ENCODE peak calls at places on chromosomes 5 and 9, in seven cellular contexts. K is HCT116, S is transverse colon, U is suprapubic skin, C is tibial nerve, Y is GM12878, V is uterus. L is an unnamed sample.

GRCh38 chr9:135914921-135915320 is 7.6 kb upstream of the CAMSAP1 start:
- DNase-seq in C (no peak), U (peak; percentile 26), K (no peak), V (no peak), Y (no peak), S (no peak), L (no peak)

GRCh38 chr9:120928015-120928719 is 1.6 kb upstream of the TRAF1 start:
- DNase-seq in C (peak; percentile 39), V (peak; percentile 59), U (no peak), Y (no peak), K (no peak), S (peak; percentile 67), L (no peak)

GRCh38 chr5:174204914-174205313 is 159.4 kb downstream of the NSG2 start:
- DNase-seq in C (no peak), K (no peak), U (no peak), S (no peak), V (no peak), Y (no peak), L (no peak)

GRCh38 chr5:87916320-87916719 is 352.3 kb downstream of the TMEM161B start:
- DNase-seq in V (no peak), U (no peak), C (no peak), Y (no peak), K (no peak), S (no peak), L (no peak)

GRCh38 chr5:103498800-103499199 is 63.8 kb downstream of the NUDT12 start:
- DNase-seq in C (no peak), S (no peak), Y (no peak), K (no peak), V (no peak), U (no peak), L (no peak)

GRCh38 chr5:43152946-43153345 is 32.2 kb downstream of the ZNF131 start:
- DNase-seq in S (no peak), K (no peak), C (no peak), V (no peak), Y (no peak), U (no peak), L (no peak)

GRCh38 chr9:122112238-122112637 is 19.1 kb upstream of the TTLL11 start:
- DNase-seq in U (no peak), K (no peak), C (no peak), Y (no peak), S (no peak), V (no peak), L (no peak)

GRCh38 chr9:104856413-104856941 is 71.5 kb downstream of the ABCA1 start:
- DNase-seq in C (no peak), S (no peak), V (no peak), K (no peak), U (no peak), Y (no peak), L (no peak)

GRCh38 chr9:33439731-33440130 is 7.7 kb downstream of the AQP3 start:
- DNase-seq in S (no peak), C (no peak), U (no peak), K (no peak), V (no peak), Y (no peak), L (no peak)

GRCh38 chr5:14153932-14154646 is 10.9 kb downstream of the TRIO start:
- DNase-seq in Y (no peak), V (peak; percentile 79), S (peak; percentile 78), K (no peak), C (peak; percentile 57), U (peak; percentile 75), L (peak; percentile 69)

GRCh38 chr9:4196886-4197285 is 103.0 kb downstream of the GLIS3 start:
- DNase-seq in U (no peak), S (no peak), K (no peak), C (no peak), V (no peak), Y (no peak), L (no peak)

GRCh38 chr5:33781286-33781685 is 110.5 kb downstream of the ADAMTS12 start:
- DNase-seq in Y (no peak), S (no peak), V (no peak), K (no peak), C (peak; percentile 9), U (no peak), L (no peak)

GRCh38 chr5:82639393-82640144 is 361.4 kb upstream of the RPS23 start:
- DNase-seq in K (no peak), Y (no peak), U (no peak), S (no peak), V (no peak), C (no peak), L (no peak)
- H3K27ac ChIP-seq in K (no peak overlapping the region), Y (no peak overlapping the region), U (no peak overlapping the region), S (no peak overlapping the region), V (no peak overlapping the region), C (no peak overlapping the region), L (no peak overlapping the region)

GRCh38 chr5:114101153-114101552 is 260.7 kb upstream of the KCNN2 start:
- DNase-seq in C (no peak), V (no peak), S (no peak), K (peak; percentile 26), U (no peak), Y (no peak), L (no peak)
- TF ChIP-seq CTCF in C (no peak), V (peak; percentile 20), S (peak; percentile 32), K (peak; percentile 44), U (no peak), Y (peak; percentile 54), L (no peak)

GRCh38 chr5:89847743-89848142 is 561.8 kb downstream of the CETN3 start:
- DNase-seq in S (no peak), U (no peak), K (no peak), V (no peak), Y (no peak), C (no peak), L (no peak)

GRCh38 chr5:89849819-89850515 is 559.6 kb downstream of the CETN3 start:
- DNase-seq in U (no peak), V (no peak), S (no peak), Y (no peak), C (no peak), K (no peak), L (no peak)

GRCh38 chr5:89850516-89850865 is 559.1 kb downstream of the CETN3 start:
- DNase-seq in K (no peak), S (no peak), V (no peak), Y (no peak), U (no peak), C (no peak), L (no peak)

GRCh38 chr5:89844548-89844947 is 565.0 kb downstream of the CETN3 start:
- DNase-seq in K (no peak), Y (no peak), V (no peak), C (no peak), S (no peak), U (no peak), L (no peak)
- TF ChIP-seq POLR2A in K (no peak), Y (no peak), V (no peak), C (no peak), S (no peak), U (no peak), L (no peak)

DNA sequence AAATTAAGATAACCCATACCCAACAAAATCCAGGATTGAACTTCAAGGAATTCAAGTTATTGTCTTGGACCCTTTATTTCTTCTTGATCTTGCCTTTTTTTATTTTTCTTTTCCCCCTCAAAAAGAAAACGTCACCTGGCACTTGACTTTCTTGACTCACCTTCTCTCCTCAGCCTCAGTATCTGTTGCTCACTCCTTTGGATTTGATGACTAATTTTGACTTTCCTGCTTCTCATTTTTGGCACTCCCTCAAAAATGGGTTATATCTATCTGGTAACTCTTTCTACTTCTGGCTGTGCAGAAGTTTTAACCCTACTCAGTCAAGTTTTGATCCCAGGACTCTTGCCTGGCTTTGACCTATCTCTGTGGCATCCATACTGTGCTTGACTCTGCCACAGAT is 66.6 kb upstream of the SPATA31D4 start:
- DNase-seq in K (no peak), S (no peak), V (no peak), C (no peak), U (no peak), Y (no peak), L (no peak)
- H3K27ac ChIP-seq in K (no peak overlapping the region), S (no peak overlapping the region), V (no peak overlapping the region), C (no peak overlapping the region), U (no peak overlapping the region), Y (no peak overlapping the region), L (no peak overlapping the region)

DNA sequence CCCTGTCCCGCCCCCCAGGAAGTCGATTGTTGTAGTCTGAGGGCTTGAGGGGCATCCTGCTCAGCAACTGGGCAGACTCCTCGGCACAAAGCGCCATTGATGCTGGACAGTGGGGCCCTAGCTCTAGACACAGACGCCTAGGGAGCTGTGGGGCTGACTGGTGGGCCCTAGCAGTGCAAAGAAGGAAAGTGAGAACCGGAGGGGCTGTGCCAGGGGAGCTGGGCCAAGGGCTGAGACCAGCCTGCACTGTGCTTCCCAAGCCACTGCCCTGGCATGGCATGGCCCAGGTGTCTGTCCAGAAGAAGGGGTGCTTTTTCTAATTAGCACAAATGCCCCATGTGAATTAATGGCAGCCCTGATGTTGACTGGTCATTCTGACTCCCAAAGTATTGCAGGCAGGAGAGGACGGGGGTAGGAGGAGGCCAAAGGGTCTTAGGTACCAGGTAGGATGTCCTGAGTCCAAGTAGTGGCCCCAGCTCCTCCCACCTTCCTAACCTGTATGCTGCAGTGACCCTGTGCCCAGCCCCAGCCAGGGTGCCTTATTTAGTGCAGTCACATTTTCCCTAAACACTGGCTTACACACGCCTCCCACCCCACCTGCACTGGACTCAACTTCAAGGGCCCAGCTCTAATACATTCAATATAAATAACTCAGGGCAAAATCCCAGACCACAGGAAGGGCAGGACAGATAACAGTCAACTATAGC is 15.9 kb downstream of the TCF7 start:
- DNase-seq in Y (no peak), U (no peak), K (no peak), V (no peak), S (no peak), C (no peak), L (no peak)
- TF ChIP-seq CTCF in Y (no peak), U (no peak), K (no peak), V (no peak), S (no peak), C (no peak), L (no peak)

DNA sequence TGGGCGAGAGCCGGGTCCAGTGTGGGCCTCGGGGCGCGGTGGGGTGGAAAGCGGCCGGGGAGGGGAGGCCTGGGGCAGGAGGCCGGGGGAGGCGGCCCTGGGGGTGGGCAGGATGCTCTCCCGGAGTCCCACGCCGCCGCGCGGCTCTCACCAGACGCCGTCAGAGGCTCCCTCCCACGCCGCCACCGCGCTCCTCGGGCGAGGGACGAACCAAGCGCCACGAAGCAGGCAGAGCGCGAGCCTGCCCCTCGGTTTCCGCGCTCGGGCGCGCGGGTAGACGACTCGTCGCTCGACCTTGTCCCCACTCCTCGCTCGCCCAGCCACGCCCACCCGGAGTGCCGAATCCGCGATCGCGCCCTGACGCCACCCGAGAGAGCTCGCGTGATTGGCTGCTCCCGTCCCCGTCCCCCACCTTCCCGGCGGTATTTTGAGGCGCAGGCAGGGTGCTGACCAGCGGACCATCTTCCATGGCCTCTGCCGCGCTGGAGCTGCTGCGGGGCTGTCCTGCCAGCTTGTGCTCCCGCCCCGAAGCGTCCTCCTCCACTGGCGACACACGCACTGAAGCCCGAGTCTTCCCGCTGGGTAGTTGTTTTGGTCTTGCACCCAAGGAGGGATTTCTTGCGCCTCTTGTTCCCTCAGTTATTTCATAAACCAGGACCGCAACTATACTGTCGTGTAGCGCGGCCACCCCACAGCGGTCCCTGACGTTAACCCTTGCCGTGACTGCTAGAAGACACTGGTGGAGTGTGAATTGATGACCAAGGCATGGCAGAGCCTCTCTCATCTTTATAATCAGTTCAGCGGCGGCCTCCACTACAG is at the start of gene GNE:
- DNase-seq in S (peak; percentile 98), K (peak; percentile 80), U (peak; percentile 99), C (peak; percentile 96), Y (peak; percentile 78), V (peak; percentile 98), L (peak; percentile 97)
- TF ChIP-seq POLR2A in S (peak; percentile 85), K (peak; percentile 28), U (peak; percentile 89), C (peak; percentile 93), Y (peak; percentile 96), V (peak; percentile 95), L (peak; percentile 64)

GRCh38 chr9:137506702-137507171 is 43.5 kb downstream of the PNPLA7 start:
- DNase-seq in U (no peak), S (no peak), C (no peak), Y (no peak), K (no peak), V (no peak), L (no peak)
- H3K27ac ChIP-seq in U (no peak overlapping the region), S (no peak overlapping the region), C (no peak overlapping the region), Y (no peak overlapping the region), K (no peak overlapping the region), V (no peak overlapping the region), L (no peak overlapping the region)